ENCODE peak calls at places on chromosome 4, in four cellular contexts. W is astrocyte of the hippocampus; S is MCF 10A; H is stimulated activated CD4-positive, alpha-beta T cell treated with anti-CD3 and anti-CD28 coated beads, Interleukin-15, amount 100 ng/mL, for 24 hours. L is an unnamed sample.

GRCh38 chr4:156931267-156931666 is 40.3 kb downstream of the PDGFC start:
- DNase-seq in S (peak), W (peak), H (no peak), L (no peak)

GRCh38 chr4:167234388-167234881 is at the start of gene SPOCK3:
- DNase-seq in H (peak), W (peak), S (peak), L (peak)

GRCh38 chr4:108779958-108780357 is 17.1 kb upstream of the ETNPPL start:
- DNase-seq in S (no peak), H (no peak), W (no peak), L (no peak)

GRCh38 chr4:152266831-152267480 is 268.9 kb downstream of the FBXW7 start:
- DNase-seq in W (no peak), H (no peak), S (no peak), L (no peak)

GRCh38 chr4:161696957-161697356 is 466.8 kb downstream of the FSTL5 start:
- DNase-seq in S (no peak), H (no peak), W (peak), L (no peak)

GRCh38 chr4:115110191-115111166 is 2.9 kb downstream of the NDST4 start:
- DNase-seq in H (no peak), S (peak), W (peak), L (no peak)

GRCh38 chr4:110735691-110736090 is 112.8 kb upstream of the PITX2 start:
- DNase-seq in H (no peak), S (peak), W (no peak), L (no peak)

GRCh38 chr4:76198411-76199237 is 15.0 kb downstream of the SCARB2 start:
- DNase-seq in S (peak), W (peak), H (peak), L (peak)

GRCh38 chr4:119946359-119946758 is 120.3 kb downstream of the MAD2L1 start:
- DNase-seq in W (no peak), S (peak), H (no peak), L (no peak)

L was measured in activated CD4-positive, alpha-beta memory T cell treated with anti-CD3 and anti-CD28 coated beads for 36 hours.